ENCODE peak calls at places on chromosome 14, in seven cellular contexts. B is Panc1; G is Ammon's horn; E is foreskin fibroblast; X is T-helper 2 cell; N is stimulated activated CD8-positive, alpha-beta memory T cell treated with anti-CD3 and anti-CD28 coated beads, Interleukin-15, amount 100 ng/mL, for 24 hours; Y is GM12891. I is an unnamed sample.

GRCh38 chr14:96297000-96297399 is 41.0 kb downstream of the BDKRB1 start:
- DNase-seq in X (no peak), E (no peak), B (no peak), N (no peak), Y (no peak), G (no peak), I (no peak)

GRCh38 chr14:93906341-93907329 is 20.5 kb upstream of the FAM181A start:
- DNase-seq in Y (peak), G (peak), X (no peak), B (peak), E (no peak), N (peak), I (peak)

GRCh38 chr14:99430491-99430890 is 50.2 kb downstream of the SETD3 start:
- DNase-seq in G (no peak), Y (no peak), B (no peak), N (no peak), E (no peak), X (peak), I (no peak)

GRCh38 chr14:99065551-99065950 is 206.4 kb downstream of the BCL11B start:
- DNase-seq in Y (no peak), E (no peak), G (no peak), X (no peak), B (no peak), N (no peak), I (no peak)

GRCh38 chr14:68574906-68575305 is 218.0 kb downstream of the ZFP36L1 start:
- DNase-seq in B (no peak), X (no peak), G (no peak), E (peak), N (no peak), Y (no peak), I (no peak)

GRCh38 chr14:102493096-102493495 is 16.5 kb downstream of the ANKRD9 start:
- DNase-seq in Y (no peak), X (no peak), B (no peak), E (no peak), G (no peak), N (no peak), I (no peak)

GRCh38 chr14:22657861-22658260 is 13.7 kb upstream of the OR6J1 start:
- DNase-seq in B (no peak), N (no peak), G (peak), E (peak), X (no peak), Y (no peak), I (no peak)

GRCh38 chr14:74919421-74920165 is 3.5 kb downstream of the RPS6KL1 start:
- DNase-seq in N (no peak), E (peak), Y (no peak), G (peak), X (no peak), B (no peak), I (no peak)

GRCh38 chr14:92224348-92224954 is 98.5 kb upstream of the SLC24A4 start:
- DNase-seq in E (no peak), N (no peak), Y (no peak), B (no peak), X (no peak), G (no peak), I (no peak)

GRCh38 chr14:99134333-99135046 is 137.5 kb downstream of the BCL11B start:
- DNase-seq in B (no peak), Y (no peak), E (no peak), G (no peak), N (no peak), X (no peak), I (no peak)

GRCh38 chr14:100902792-100903191 is 730 bp downstream of the RTL1 start:
- DNase-seq in X (no peak), B (no peak), Y (no peak), E (no peak), N (no peak), G (no peak), I (no peak)

GRCh38 chr14:26370118-26370517 is 227.7 kb downstream of the NOVA1 start:
- DNase-seq in B (no peak), Y (no peak), E (no peak), X (no peak), N (no peak), G (no peak), I (no peak)

GRCh38 chr14:61102549-61103466 is 121.8 kb downstream of the SLC38A6 start:
- DNase-seq in G (no peak), B (no peak), E (no peak), X (no peak), Y (no peak), N (no peak), I (no peak)

GRCh38 chr14:101905614-101906013 is 58.8 kb upstream of the DYNC1H1 start:
- DNase-seq in X (no peak), G (no peak), B (no peak), Y (no peak), N (no peak), E (no peak), I (no peak)

GRCh38 chr14:22375321-22375930 is 213.6 kb downstream of the DAD1 start:
- DNase-seq in B (peak), G (peak), X (no peak), Y (no peak), E (no peak), N (no peak), I (peak)

I was measured in SK-N-MC.